ENCODE peak calls at places on chromosomes 7 and 10, in four cellular contexts. One of them, this sample, is unnamed.
A peak's percentile ranks its signal among the peaks of the same experiment; 100 is the strongest.

GRCh38 chr10:101029520-101030309 is 1.2 kb downstream of the PDZD7 start:
- DNase-seq in HepG2: no peak
- DNase-seq in SK-N-SH: no peak
- DNase-seq in K562: peak; percentile 42
- DNase-seq in this sample: peak; percentile 50

GRCh38 chr10:102645388-102645740 is 1.1 kb downstream of the TRIM8 start:
- DNase-seq in HepG2: peak; percentile 79
- DNase-seq in SK-N-SH: peak; percentile 57
- DNase-seq in K562: no peak
- DNase-seq in this sample: no peak

GRCh38 chr7:151175793-151176311 is 8.4 kb upstream of the GBX1 start:
- DNase-seq in HepG2: no peak
- DNase-seq in SK-N-SH: no peak
- DNase-seq in K562: no peak
- DNase-seq in this sample: no peak

GRCh38 chr10:34549001-34549400 is 266.1 kb downstream of the PARD3 start:
- DNase-seq in HepG2: no peak
- DNase-seq in SK-N-SH: no peak
- DNase-seq in K562: no peak
- DNase-seq in this sample: no peak

GRCh38 chr7:130490888-130491771 is 755 bp upstream of the MEST start:
- DNase-seq in HepG2: no peak
- DNase-seq in SK-N-SH: peak; percentile 87
- DNase-seq in K562: no peak
- DNase-seq in this sample: no peak

GRCh38 chr7:128067983-128068382 is 36.7 kb upstream of the LRRC4 start:
- DNase-seq in HepG2: no peak
- DNase-seq in SK-N-SH: no peak
- DNase-seq in K562: no peak
- DNase-seq in this sample: no peak

GRCh38 chr7:158284121-158284520 is 303.5 kb downstream of the PTPRN2 start:
- DNase-seq in HepG2: no peak
- DNase-seq in SK-N-SH: no peak
- DNase-seq in K562: no peak
- DNase-seq in this sample: no peak

GRCh38 chr10:15494850-15495249 is 123.8 kb upstream of the FAM171A1 start:
- DNase-seq in HepG2: no peak
- DNase-seq in SK-N-SH: no peak
- DNase-seq in K562: no peak
- DNase-seq in this sample: no peak

GRCh38 chr7:14870394-14870793 is 32.2 kb downstream of the DGKB start:
- DNase-seq in HepG2: no peak
- DNase-seq in SK-N-SH: no peak
- DNase-seq in K562: no peak
- DNase-seq in this sample: no peak

GRCh38 chr10:127153166-127153565 is 43.2 kb downstream of the INSYN2A start:
- DNase-seq in HepG2: no peak
- DNase-seq in SK-N-SH: no peak
- DNase-seq in K562: no peak
- DNase-seq in this sample: no peak

GRCh38 chr10:123891147-123892011 is at the start of gene CPXM2:
- DNase-seq in HepG2: no peak
- DNase-seq in SK-N-SH: no peak
- DNase-seq in K562: no peak
- DNase-seq in this sample: no peak

GRCh38 chr10:74206727-74207126 is 55.7 kb downstream of the ADK start:
- DNase-seq in HepG2: no peak
- DNase-seq in SK-N-SH: no peak
- DNase-seq in K562: no peak
- DNase-seq in this sample: no peak

GRCh38 chr7:90246184-90246583 is 1.2 kb downstream of the CFAP69 start:
- DNase-seq in HepG2: no peak
- DNase-seq in SK-N-SH: no peak
- DNase-seq in K562: no peak
- DNase-seq in this sample: peak; percentile 14

GRCh38 chr10:59177862-59178235 is 1.4 kb downstream of the PHYHIPL start:
- DNase-seq in HepG2: no peak
- DNase-seq in SK-N-SH: no peak
- DNase-seq in K562: no peak
- DNase-seq in this sample: no peak

GRCh38 chr10:59177031-59177861 is 803 bp downstream of the PHYHIPL start:
- DNase-seq in HepG2: peak; percentile 80
- DNase-seq in SK-N-SH: peak; percentile 69
- DNase-seq in K562: no peak
- DNase-seq in this sample: peak; percentile 15

GRCh38 chr10:59176241-59177030 is at the start of gene PHYHIPL:
- DNase-seq in HepG2: peak; percentile 63
- DNase-seq in SK-N-SH: peak; percentile 88
- DNase-seq in K562: no peak
- DNase-seq in this sample: peak; percentile 41

GRCh38 chr10:59180689-59181270 is 4.3 kb downstream of the PHYHIPL start:
- DNase-seq in HepG2: no peak
- DNase-seq in SK-N-SH: no peak
- DNase-seq in K562: no peak
- DNase-seq in this sample: no peak

GRCh38 chr10:59179027-59179426 is 2.6 kb downstream of the PHYHIPL start:
- DNase-seq in HepG2: no peak
- DNase-seq in SK-N-SH: no peak
- DNase-seq in K562: no peak
- DNase-seq in this sample: no peak
- TF ChIP-seq FOXM1 in HepG2: no peak
- TF ChIP-seq FOXM1 in SK-N-SH: no peak
- TF ChIP-seq FOXM1 in K562: no peak
- TF ChIP-seq FOXM1 in this sample: no peak

DNA sequence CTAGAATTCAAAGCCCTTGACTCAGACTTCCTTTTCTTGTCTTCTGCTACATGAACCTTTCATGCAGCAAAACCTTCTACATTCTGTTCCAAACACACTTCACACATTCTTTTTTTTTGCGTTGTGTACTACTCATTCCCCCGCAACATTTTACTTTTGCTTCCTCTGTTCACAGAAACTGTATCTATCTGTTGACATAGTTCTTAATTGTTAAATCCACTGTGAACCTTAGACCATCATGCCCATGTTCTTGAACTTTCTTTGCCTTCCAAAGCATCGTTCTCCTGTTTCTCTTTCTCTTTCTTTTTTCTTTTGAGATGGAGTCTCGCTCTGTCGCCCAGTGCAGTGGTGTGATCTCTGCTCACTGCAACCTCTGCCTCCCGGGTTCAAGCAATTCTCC is 14.2 kb downstream of the CCSER2 start:
- DNase-seq in HepG2: no peak
- DNase-seq in SK-N-SH: no peak
- DNase-seq in K562: no peak
- DNase-seq in this sample: no peak
- TF ChIP-seq FOXM1 in HepG2: no peak
- TF ChIP-seq FOXM1 in SK-N-SH: no peak
- TF ChIP-seq FOXM1 in K562: no peak
- TF ChIP-seq FOXM1 in this sample: no peak

GRCh38 chr7:45698527-45699309 is 124.5 kb downstream of the ADCY1 start:
- DNase-seq in HepG2: no peak
- DNase-seq in SK-N-SH: no peak
- DNase-seq in K562: no peak
- DNase-seq in this sample: no peak
- TF ChIP-seq FOXM1 in HepG2: no peak
- TF ChIP-seq FOXM1 in SK-N-SH: no peak
- TF ChIP-seq FOXM1 in K562: no peak
- TF ChIP-seq FOXM1 in this sample: no peak

GRCh38 chr7:142030846-142031245 is 35.2 kb downstream of the MGAM start:
- DNase-seq in HepG2: no peak
- DNase-seq in SK-N-SH: no peak
- DNase-seq in K562: no peak
- DNase-seq in this sample: no peak
- TF ChIP-seq FOXM1 in HepG2: no peak
- TF ChIP-seq FOXM1 in SK-N-SH: no peak
- TF ChIP-seq FOXM1 in K562: no peak
- TF ChIP-seq FOXM1 in this sample: no peak

DNA sequence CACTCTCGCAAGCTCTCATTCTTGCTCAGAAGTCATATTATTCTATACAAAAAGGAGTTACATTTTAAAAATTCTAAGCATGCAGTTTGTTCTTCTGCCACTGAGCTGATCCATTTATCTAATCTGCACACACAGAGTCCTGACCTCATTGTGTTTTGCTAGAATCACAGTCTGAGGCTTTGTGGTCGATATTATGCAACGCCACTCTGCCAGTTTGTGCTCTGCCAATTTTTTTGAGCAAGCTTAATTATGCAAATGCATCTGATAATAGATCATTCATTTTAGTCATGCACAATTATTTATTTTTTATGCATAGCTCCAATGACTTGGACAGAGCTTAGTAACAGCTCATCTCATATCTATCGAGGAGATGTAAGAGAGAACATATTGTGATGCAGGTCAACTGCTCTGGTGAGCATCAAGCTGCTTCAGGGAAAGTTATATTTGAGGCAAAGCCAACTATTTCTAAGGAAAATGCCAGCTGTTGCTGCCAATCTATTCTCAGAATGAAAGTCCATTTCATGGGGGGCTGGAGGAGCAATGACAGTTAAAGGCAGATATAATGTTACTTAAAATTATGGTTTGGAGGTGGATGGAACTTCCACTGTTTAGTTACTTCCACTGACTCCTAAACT is 424.7 kb downstream of the KIF20B start:
- DNase-seq in HepG2: no peak
- DNase-seq in SK-N-SH: no peak
- DNase-seq in K562: no peak
- DNase-seq in this sample: no peak
- TF ChIP-seq FOXM1 in HepG2: no peak
- TF ChIP-seq FOXM1 in SK-N-SH: no peak
- TF ChIP-seq FOXM1 in K562: no peak
- TF ChIP-seq FOXM1 in this sample: no peak

GRCh38 chr10:114645729-114646128 is 12.3 kb downstream of the ABLIM1 start:
- DNase-seq in HepG2: no peak
- DNase-seq in SK-N-SH: no peak
- DNase-seq in K562: no peak
- DNase-seq in this sample: no peak

GRCh38 chr10:114646426-114646825 is 11.6 kb downstream of the ABLIM1 start:
- DNase-seq in HepG2: no peak
- DNase-seq in SK-N-SH: no peak
- DNase-seq in K562: no peak
- DNase-seq in this sample: no peak

GRCh38 chr10:114648368-114648767 is 9.7 kb downstream of the ABLIM1 start:
- DNase-seq in HepG2: peak; percentile 68
- DNase-seq in SK-N-SH: no peak
- DNase-seq in K562: no peak
- DNase-seq in this sample: no peak

GRCh38 chr10:114649217-114649906 is 8.7 kb downstream of the ABLIM1 start:
- DNase-seq in HepG2: no peak
- DNase-seq in SK-N-SH: no peak
- DNase-seq in K562: no peak
- DNase-seq in this sample: no peak

DNA sequence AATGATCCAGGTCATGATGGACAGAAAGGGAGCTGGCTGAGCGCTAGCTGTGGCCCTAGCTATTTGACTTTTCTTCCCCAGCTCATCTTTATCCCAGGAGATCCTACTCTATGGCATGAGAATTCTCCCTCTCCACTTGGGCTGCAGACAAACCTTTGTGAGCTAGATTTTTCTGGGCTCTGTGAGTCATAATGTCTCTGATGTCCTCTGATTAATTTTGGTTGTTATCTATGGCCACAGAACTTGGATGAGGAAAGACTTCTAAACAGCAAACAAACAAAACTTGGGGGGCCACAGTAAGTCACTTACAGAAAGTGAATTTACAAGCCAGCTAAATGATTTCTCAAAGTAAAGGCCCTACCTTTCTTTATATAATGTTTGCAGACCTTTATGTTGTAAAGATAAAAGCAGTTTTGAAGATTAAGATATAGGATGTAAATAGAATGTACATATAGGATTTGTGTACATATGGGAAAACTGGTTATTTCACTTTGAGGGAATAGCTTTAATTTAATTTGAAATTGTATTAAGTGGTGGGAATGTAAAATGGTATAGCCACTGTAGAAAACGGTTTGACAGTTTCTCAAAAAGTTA is 10.4 kb downstream of the ABLIM1 start:
- DNase-seq in HepG2: no peak
- DNase-seq in SK-N-SH: no peak
- DNase-seq in K562: no peak
- DNase-seq in this sample: no peak
- TF ChIP-seq FOXM1 in HepG2: no peak
- TF ChIP-seq FOXM1 in SK-N-SH: no peak
- TF ChIP-seq FOXM1 in K562: no peak
- TF ChIP-seq FOXM1 in this sample: no peak